ENCODE peak calls at places on chromosomes 11 and 22, in five cellular contexts. P is H1, F is HepG2, E is K562, H is GM12878. D is an unnamed sample. For H3K4me1, the result is how much of the 10 kb centered on the place peaks cover.

GRCh38 chr22:23763579-23764331 is 965 bp downstream of the C22orf15 start:
- DNase-seq in P (no peak), H (no peak), E (no peak), F (no peak), D (peak)

GRCh38 chr11:114358711-114359110 is 41.6 kb downstream of the C11orf71 start:
- DNase-seq in H (no peak), F (no peak), E (no peak), P (no peak), D (no peak)

GRCh38 chr22:44279059-44279340 is 33.8 kb downstream of the SHISAL1 start:
- DNase-seq in H (no peak), F (no peak), E (no peak), P (no peak), D (no peak)

GRCh38 chr11:128867277-128867676 is at the start of gene KCNJ1:
- DNase-seq in H (no peak), P (no peak), F (no peak), E (no peak), D (no peak)

GRCh38 chr11:1760351-1761109 is 3.2 kb downstream of the CTSD start:
- DNase-seq in E (peak), H (no peak), P (no peak), F (no peak), D (no peak)

GRCh38 chr22:44549021-44549420 is 51.0 kb upstream of the RTL6 start:
- DNase-seq in P (no peak), E (no peak), H (no peak), F (no peak), D (no peak)

GRCh38 chr22:17101475-17102296 is 16.9 kb downstream of the IL17RA start:
- DNase-seq in H (no peak), P (no peak), E (no peak), F (no peak), D (no peak)

GRCh38 chr22:44491666-44492405 is 6.2 kb downstream of the RTL6 start:
- DNase-seq in E (no peak), F (no peak), H (no peak), P (no peak), D (peak)

GRCh38 chr11:94774345-94774744 is 6.2 kb downstream of the AMOTL1 start:
- DNase-seq in P (no peak), F (no peak), E (peak), H (no peak), D (no peak)

GRCh38 chr11:13215157-13215556 is 62.4 kb upstream of the BMAL1 start:
- DNase-seq in H (no peak), F (no peak), E (no peak), P (no peak), D (no peak)

GRCh38 chr11:9527481-9528140 is 45.9 kb upstream of the WEE1 start:
- DNase-seq in P (no peak), E (no peak), F (no peak), H (no peak), D (no peak)

GRCh38 chr11:77191823-77192495 is 63.9 kb downstream of the MYO7A start:
- DNase-seq in H (no peak), E (peak), F (peak), P (peak), D (peak)

GRCh38 chr11:96426356-96427103 is 36.7 kb downstream of the JRKL start:
- DNase-seq in H (no peak), F (peak), E (peak), P (no peak), D (peak)

GRCh38 chr11:16632295-16633200 is 105.9 kb upstream of the C11orf58 start:
- DNase-seq in H (no peak), F (peak), P (no peak), E (peak), D (peak)

GRCh38 chr11:125075242-125075625 is 12.1 kb downstream of the SLC37A2 start:
- DNase-seq in F (no peak), P (no peak), E (no peak), H (no peak), D (no peak)

GRCh38 chr11:125078016-125078415 is 14.9 kb downstream of the SLC37A2 start:
- DNase-seq in F (no peak), E (no peak), H (no peak), P (no peak), D (no peak)

GRCh38 chr11:125074511-125075241 is 11.6 kb downstream of the SLC37A2 start:
- DNase-seq in E (peak), H (no peak), F (no peak), P (no peak), D (no peak)

GRCh38 chr11:125075900-125076317 is 12.8 kb downstream of the SLC37A2 start:
- DNase-seq in P (no peak), H (no peak), E (peak), F (no peak), D (no peak)

DNA sequence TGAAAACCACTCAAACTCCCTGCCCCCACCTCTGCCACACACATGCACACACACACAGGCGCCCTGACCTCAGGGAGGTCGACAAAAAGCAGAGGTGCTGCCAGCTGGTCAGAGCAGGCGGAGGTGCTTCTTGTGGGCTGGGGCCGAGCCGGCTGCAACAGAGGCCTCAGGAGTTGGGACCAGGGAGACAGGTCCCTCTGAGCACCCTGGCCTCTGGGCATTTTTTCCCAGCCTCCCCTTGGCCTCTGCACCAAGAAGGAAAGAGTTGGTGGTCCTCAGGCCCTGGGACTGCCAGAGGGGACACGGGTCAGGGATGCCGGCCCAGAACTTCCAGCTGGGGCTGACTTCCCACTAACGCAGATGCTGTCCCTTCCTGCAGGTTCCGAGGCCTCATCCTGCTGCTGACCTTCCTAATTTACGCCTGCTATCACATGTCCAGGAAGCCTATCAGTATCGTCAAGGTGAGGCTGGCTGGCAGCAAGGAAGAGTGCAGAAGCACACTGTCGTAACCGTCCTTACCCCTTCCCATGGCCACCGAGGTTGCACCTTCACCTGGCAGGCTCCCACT is 13.4 kb downstream of the SLC37A2 start:
- DNase-seq in P (no peak), F (no peak), H (no peak), E (no peak), D (no peak)
- H3K4me1 ChIP-seq in P (under half), F (under half), H (under half), E (under half), D (under half)

GRCh38 chr11:27699242-27699925 is 871 bp downstream of the BDNF start:
- DNase-seq in F (no peak), P (no peak), H (no peak), E (no peak), D (peak)
- TF ChIP-seq CREB1 in F (no peak), P (no peak), H (no peak), E (no peak), D (no peak)

DNA sequence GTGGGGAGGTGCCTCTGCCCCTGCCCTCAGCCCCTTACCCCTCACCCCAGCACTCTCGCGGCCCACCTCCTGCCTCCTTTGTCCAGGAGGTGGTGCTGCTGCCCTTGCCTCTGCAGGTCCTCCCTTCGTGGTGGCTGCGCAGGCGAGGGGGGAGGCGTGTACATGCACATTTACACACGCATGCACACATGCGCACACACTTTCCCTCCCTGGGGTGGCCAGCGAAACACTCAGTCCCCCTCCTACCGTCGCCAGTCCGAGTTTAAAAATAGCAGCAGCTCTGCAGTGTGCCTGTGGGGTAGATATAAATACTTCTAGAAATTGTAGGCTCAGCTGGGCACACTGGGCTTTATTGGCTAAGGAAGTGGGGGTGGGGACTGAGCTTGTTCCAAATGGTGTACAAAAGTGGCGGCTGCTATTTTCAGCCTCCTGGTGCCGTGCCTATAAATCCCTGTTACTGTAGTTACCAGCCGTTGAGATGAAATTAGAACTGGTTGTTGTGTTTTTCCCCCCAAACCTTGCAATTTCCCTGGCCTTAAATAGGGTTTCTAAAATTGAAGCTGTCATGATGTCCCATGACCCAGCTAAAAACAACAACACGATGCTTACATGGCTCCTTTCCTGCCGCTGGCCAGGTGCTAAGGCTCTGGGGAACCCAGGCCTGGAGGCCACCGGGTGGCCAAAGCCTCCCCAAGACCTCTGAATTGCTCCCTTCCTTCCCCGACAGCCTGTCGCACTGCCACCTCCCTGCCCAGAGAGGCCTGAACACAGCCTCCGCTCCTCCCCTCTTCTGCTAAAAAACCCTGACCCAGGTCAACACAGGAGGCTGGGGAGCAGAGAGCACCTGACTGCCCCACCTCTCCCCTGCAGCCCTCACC is 12.4 kb downstream of the PICK1 start:
- DNase-seq in F (no peak), H (no peak), E (peak), P (no peak), D (peak)
- TF ChIP-seq POLR2AphosphoS5 in F (no peak), H (no peak), E (no peak), P (no peak), D (no peak)

GRCh38 chr11:48005133-48005532 is 24.8 kb downstream of the PTPRJ start:
- DNase-seq in P (no peak), E (no peak), H (no peak), F (no peak), D (no peak)

GRCh38 chr11:48004456-48004855 is 24.1 kb downstream of the PTPRJ start:
- DNase-seq in H (no peak), P (no peak), F (no peak), E (no peak), D (no peak)

GRCh38 chr11:48005878-48006277 is 25.5 kb downstream of the PTPRJ start:
- DNase-seq in H (no peak), P (no peak), E (no peak), F (no peak), D (no peak)

GRCh38 chr11:48006301-48006992 is 26.1 kb downstream of the PTPRJ start:
- DNase-seq in E (peak), P (no peak), F (no peak), H (peak), D (no peak)

DNA sequence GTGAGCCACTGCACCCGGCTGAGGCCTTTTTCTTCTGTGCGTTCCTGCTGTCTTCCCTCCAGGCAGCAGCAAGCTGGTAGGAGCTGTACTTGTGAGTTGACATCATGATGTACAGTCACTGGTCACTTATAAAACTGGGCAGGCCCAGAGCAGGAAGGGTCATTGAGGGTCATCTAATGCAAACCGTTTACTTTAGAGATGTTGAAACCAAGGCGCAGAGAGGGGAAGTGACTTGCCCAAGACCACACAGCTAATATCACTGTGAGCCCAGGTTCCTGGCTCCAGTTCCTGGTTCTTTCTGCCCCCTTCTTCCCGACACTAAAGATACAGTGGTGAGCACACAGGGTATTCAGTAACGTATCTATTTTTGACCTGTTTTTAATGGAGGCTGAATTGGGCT is 27.3 kb downstream of the PTPRJ start:
- DNase-seq in E (no peak), P (no peak), H (no peak), F (no peak), D (no peak)
- H3K4me1 ChIP-seq in E (under half), P (under half), H (half or more), F (under half), D (under half)

DNA sequence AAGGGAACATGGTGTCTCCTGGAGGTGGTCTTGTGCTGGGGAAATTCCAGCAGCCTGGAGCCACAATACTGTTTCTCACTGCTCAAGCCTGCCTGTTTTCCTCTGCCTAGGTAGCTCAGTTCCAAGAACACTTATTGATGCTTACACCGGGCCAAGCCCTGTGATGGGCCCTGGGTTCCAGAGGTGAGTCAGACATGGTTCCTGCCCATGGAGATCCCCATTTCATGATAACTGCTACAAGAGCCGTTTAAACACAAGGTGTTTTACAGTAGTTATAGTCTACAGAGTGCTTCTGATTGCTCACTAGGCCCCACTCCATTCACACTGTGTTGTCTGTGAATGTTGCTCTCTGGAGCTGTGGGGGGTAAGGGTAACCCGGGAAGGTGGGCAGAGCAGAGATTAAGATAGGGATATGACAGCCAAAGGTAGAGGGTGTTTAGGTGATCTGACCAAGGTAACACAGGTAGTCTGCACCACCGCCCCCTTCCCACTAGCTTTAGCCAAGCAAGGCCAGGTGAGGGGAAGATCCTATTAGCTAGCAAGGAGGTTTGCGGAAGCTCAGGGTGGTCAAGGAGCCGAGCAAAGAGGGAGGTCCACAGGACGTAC is 696 bp upstream of the MICAL2 start:
- DNase-seq in P (no peak), E (peak), H (no peak), F (no peak), D (no peak)
- TF ChIP-seq CREB1 in P (no peak), E (no peak), H (no peak), F (no peak), D (no peak)

DNA sequence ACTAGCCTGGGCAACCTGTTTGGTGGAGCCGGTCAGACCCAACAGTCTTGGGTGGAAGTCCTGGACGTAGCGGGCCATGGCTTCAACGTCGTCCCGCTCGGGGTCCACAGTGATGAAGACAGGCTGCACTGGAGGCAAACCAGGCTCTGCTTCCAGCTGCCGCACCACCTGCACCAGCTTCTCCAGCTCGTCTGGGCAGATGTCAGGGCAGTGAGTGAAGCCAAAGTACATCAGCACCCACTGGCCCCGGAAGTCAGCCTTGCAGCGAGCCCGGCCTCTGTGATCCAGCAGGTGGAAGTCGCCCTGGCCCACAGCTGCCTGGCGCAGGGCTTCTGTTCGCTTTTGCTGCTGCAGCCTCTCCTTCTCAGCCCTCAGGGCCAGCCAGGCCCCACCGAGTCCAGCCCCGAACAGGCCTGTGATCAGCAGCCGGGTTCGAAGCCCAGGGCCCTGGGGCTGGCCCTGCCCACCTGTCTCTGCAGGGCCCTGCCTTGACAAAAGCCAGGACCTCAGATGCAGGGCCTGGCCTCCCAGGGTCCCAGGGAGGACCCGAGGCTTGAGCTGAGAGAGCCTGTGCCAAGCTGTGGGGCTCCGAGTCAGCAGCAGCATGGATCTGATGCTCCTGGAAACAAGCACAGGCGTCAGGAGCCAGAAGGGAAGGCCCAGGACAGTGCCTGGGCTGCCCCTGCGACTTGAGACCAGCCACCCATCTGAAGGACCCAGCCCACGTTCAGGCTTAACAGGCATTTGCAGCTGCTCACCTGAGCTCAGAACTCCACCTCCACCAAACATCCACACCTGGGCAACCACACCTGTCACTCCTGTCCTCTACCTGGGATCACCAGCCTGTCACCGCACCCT is 1.4 kb downstream of the SCO2 start:
- DNase-seq in E (no peak), P (no peak), F (no peak), H (no peak), D (no peak)
- TF ChIP-seq POLR2AphosphoS5 in E (no peak), P (no peak), F (no peak), H (peak), D (no peak)

DNA sequence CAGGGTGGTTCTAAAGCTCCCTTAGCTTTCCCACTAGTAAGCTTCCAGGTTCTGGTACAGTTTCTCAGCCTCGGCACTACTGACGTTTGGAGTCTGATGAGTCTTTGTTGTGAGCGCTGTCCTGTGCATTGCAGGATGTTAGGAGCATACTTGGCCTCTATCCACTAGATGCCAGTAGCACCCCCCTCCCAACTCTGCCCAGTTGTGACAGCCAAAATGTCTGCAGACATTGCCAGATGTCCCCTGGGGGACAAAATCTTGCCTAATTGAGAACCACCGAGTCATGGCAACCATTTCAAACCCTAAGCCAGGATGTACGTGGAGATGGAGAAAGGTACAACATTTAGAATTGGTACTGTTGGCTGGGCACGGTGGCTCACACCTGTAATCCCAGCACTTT is 68.7 kb downstream of the PTPRJ start:
- DNase-seq in H (no peak), P (no peak), E (no peak), F (no peak), D (no peak)
- H3K4me1 ChIP-seq in H (under half), P (under half), E (under half), F (under half), D (under half)

GRCh38 chr22:29343313-29343805 is 27.9 kb upstream of the RASL10A start:
- DNase-seq in P (no peak), F (no peak), H (no peak), E (no peak), D (no peak)
- TF ChIP-seq CREB1 in P (no peak), F (no peak), H (no peak), E (no peak), D (no peak)